ENCODE peak calls at places on chromosome 4, in nine cellular contexts. Y is Caki2; Q is CD8-positive, alpha-beta memory T cell; V is activated CD8-positive, alpha-beta memory T cell treated with anti-CD3 and anti-CD28 coated beads for 4 hours; Z is occipital lobe; C is cardiac fibroblast; X is NCI-H1092 treated with DMSO at 0.1 percent for 48 hours; P is GM10248; T is SK-N-DZ. F is an unnamed sample.

GRCh38 chr4:182447938-182448280 is 204.7 kb downstream of the TENM3 start:
- DNase-seq in Z (no peak), C (no peak), T (peak), Y (no peak), X (no peak), P (no peak), V (no peak), Q (no peak), F (peak)

GRCh38 chr4:41369680-41370079 is 113.0 kb downstream of the UCHL1 start:
- DNase-seq in C (no peak), P (no peak), Z (peak), V (no peak), T (no peak), X (no peak), Q (no peak), Y (no peak), F (no peak)

GRCh38 chr4:78788005-78788889 is 12.1 kb downstream of the BMP2K start:
- DNase-seq in T (no peak), C (peak), X (no peak), P (no peak), Y (peak), Q (no peak), V (no peak), Z (no peak), F (no peak)

GRCh38 chr4:59960143-59960542 is 1240.0 kb upstream of the ADGRL3 start:
- DNase-seq in Q (no peak), P (no peak), Y (no peak), Z (no peak), C (no peak), T (no peak), V (no peak), X (no peak), F (no peak)

GRCh38 chr4:911871-912490 is 20.1 kb downstream of the GAK start:
- DNase-seq in C (no peak), Q (no peak), T (no peak), P (no peak), V (no peak), Y (no peak), Z (no peak), X (no peak), F (no peak)

GRCh38 chr4:38001927-38002326 is 41.7 kb downstream of the PTTG2 start:
- DNase-seq in P (no peak), Q (no peak), C (no peak), T (no peak), Z (no peak), X (no peak), V (no peak), Y (no peak), F (no peak)

GRCh38 chr4:41835321-41835995 is 86.9 kb upstream of the PHOX2B start:
- DNase-seq in Y (no peak), X (no peak), C (no peak), Q (no peak), T (peak), V (no peak), P (no peak), Z (no peak), F (no peak)

GRCh38 chr4:146124023-146124680 is 51.4 kb upstream of the LSM6 start:
- DNase-seq in X (no peak), T (no peak), P (peak), Z (no peak), Q (no peak), C (no peak), Y (no peak), V (no peak), F (no peak)

GRCh38 chr4:186192068-186192751 is 843 bp downstream of the CYP4V2 start:
- DNase-seq in X (peak), Z (peak), C (peak), T (peak), P (no peak), Q (no peak), Y (peak), V (no peak), F (no peak)

F was measured in GM13976.